ENCODE peak calls at places on chromosomes 16 and 17, in seven cellular contexts. F is ovary, L is mesenchymal stem cell, V is AG10803, N is SK-N-SH, E is fibroblast of the aortic adventitia, P is cardiac fibroblast. Q is an unnamed sample.

GRCh38 chr17:2030779-2031163 is 818 bp downstream of the DPH1 start:
- DNase-seq in P (peak; percentile 92), L (no peak), V (peak; percentile 90), N (no peak), E (peak; percentile 91), F (no peak), Q (no peak)

GRCh38 chr16:77171750-77172635 is 19.0 kb upstream of the MON1B start:
- DNase-seq in E (peak; percentile 76), V (peak; percentile 59), F (no peak), P (peak; percentile 74), L (peak; percentile 62), N (peak; percentile 47), Q (peak; percentile 15)

GRCh38 chr17:64196626-64197025 is 66.4 kb downstream of the TEX2 start:
- DNase-seq in P (peak; percentile 92), L (peak; percentile 52), V (peak; percentile 89), F (no peak), E (peak; percentile 76), N (no peak), Q (peak; percentile 45)

GRCh38 chr16:76780556-76780955 is 410.4 kb upstream of the MON1B start:
- DNase-seq in F (no peak), E (no peak), V (no peak), P (no peak), N (no peak), L (no peak), Q (peak; percentile 11)

GRCh38 chr17:56902350-56902749 is 11.5 kb downstream of the TRIM25 start:
- DNase-seq in L (no peak), P (peak; percentile 53), V (peak; percentile 77), E (peak; percentile 30), N (no peak), F (no peak), Q (peak; percentile 32)

GRCh38 chr17:15651583-15652110 is 32.1 kb upstream of the FBXW10B start:
- DNase-seq in P (peak; percentile 97), N (peak; percentile 85), F (peak; percentile 84), E (peak; percentile 97), V (peak; percentile 99), L (peak; percentile 99), Q (peak; percentile 97)

GRCh38 chr16:66894948-66895696 is 14.8 kb downstream of the PDP2 start:
- DNase-seq in L (peak; percentile 83), V (peak; percentile 71), E (peak; percentile 83), P (peak; percentile 84), N (peak; percentile 76), F (peak; percentile 81), Q (no peak)

GRCh38 chr17:14738652-14738988 is 437.7 kb downstream of the HS3ST3B1 start:
- DNase-seq in F (no peak), L (no peak), V (no peak), N (no peak), P (no peak), E (no peak), Q (no peak)

GRCh38 chr17:14014647-14015046 is 54.7 kb upstream of the COX10 start:
- DNase-seq in P (peak; percentile 15), N (no peak), F (no peak), E (peak; percentile 42), L (no peak), V (peak; percentile 13), Q (no peak)

GRCh38 chr17:74217036-74217725 is 3.8 kb downstream of the TTYH2 start:
- DNase-seq in L (no peak), F (no peak), V (no peak), P (no peak), N (no peak), E (no peak), Q (no peak)

GRCh38 chr16:27826081-27826892 is 237.2 kb downstream of the GSG1L start:
- DNase-seq in P (no peak), V (no peak), L (no peak), E (no peak), N (no peak), F (no peak), Q (no peak)

DNA sequence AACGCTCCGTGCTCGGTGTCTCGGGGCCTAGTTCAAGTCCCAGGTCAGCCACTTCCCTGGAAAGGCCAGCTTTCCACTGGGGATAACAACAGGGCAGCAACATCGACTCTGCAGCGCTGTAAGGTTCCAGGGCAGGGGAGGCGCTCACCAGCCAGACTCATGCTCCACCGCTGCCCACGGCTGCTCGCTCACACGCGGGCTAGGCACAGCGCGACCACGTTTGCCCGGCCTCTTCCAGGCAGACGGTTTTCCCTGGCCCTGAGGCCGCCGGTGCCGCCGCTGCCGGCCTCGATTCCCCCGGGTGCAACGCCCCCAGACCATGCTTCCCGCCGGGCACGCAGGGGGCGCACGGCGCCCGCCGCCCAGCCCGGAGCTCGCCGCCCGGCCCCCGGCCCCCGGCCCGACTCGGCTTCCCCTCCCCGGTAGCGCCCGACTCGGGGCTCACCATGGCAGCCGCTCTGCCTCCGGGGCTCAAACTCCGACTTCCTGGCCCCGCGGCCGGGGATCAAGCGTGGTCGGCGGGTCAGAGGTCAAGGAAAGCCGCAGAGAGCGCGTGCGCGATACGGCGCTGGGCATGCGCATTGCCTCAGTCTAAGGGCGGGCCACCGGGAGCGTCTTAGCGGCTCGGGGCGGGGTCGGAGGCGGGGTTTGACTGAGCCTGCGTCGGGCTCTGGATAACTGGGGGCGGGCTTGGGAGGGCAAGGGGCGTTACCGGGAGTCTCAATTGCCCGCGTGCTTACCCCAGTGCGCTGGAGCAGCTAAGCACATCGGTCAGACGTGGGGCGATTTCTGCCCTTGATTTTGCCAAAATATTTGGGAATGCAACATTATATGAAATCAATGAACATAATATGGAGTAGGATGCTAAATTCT is at the start of gene PAM16:
- DNase-seq in L (peak; percentile 93), N (peak; percentile 99), F (peak; percentile 96), V (peak; percentile 91), E (peak; percentile 91), P (peak; percentile 96), Q (peak; percentile 80)
- H3K4me3 ChIP-seq in L (peak within 1 kb of the TSS; percentile 98), N (peak within 1 kb of the TSS; percentile 67), F (peak within 1 kb of the TSS; percentile 82), V (peak within 1 kb of the TSS; percentile 72), E (peak within 1 kb of the TSS; percentile 89), P (peak within 1 kb of the TSS; percentile 88), Q (peak within 1 kb of the TSS; percentile 76)

DNA sequence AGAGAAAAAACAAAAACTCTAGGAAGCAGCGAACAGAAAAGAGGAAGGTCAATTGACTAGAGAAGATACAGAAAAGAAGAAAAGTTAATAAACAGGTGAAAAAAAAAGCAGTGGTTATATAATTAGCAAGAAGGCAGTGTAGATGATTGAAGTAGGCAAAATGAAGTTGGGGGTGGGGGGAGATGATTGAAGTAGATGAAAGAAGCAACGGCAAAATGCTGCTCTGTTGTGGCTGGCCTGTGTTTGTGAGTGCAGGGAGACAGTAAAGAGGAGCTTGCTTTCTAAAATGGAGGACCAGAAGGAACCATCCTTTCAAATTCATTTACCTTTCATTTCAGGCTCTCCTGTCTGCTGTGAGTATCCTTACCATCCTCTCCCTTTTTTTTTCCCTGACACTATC is 3.6 kb downstream of the EVI2B start:
- DNase-seq in L (no peak), V (no peak), P (no peak), N (no peak), E (no peak), F (no peak), Q (no peak)
- H3K4me3 ChIP-seq in L (no peak overlapping the region), V (no peak overlapping the region), P (no peak overlapping the region), N (no peak overlapping the region), E (no peak overlapping the region), F (no peak overlapping the region), Q (no peak overlapping the region)

GRCh38 chr16:87686697-87687570 is 78.9 kb downstream of the KLHDC4 start:
- DNase-seq in F (no peak), E (peak; percentile 35), V (peak; percentile 29), N (no peak), P (peak; percentile 8), L (no peak), Q (no peak)
- H3K4me3 ChIP-seq in F (no peak overlapping the region), E (no peak overlapping the region), V (no peak overlapping the region), N (no peak overlapping the region), P (no peak overlapping the region), L (no peak overlapping the region), Q (no peak overlapping the region)

GRCh38 chr16:19882641-19883040 is 2.0 kb downstream of the GPRC5B start:
- DNase-seq in L (no peak), P (no peak), E (no peak), N (no peak), V (no peak), F (no peak), Q (no peak)
- H3K4me3 ChIP-seq in L (peak overlapping the region; percentile 79), P (peak overlapping the region; percentile 69), E (peak overlapping the region; percentile 85), N (no peak overlapping the region), V (no peak overlapping the region), F (peak overlapping the region; percentile 62), Q (no peak overlapping the region)

GRCh38 chr16:4318171-4318910 is 2.5 kb downstream of the GLIS2 start:
- DNase-seq in L (no peak), P (peak; percentile 36), V (no peak), E (peak; percentile 63), N (no peak), F (no peak), Q (no peak)

GRCh38 chr16:4316732-4317461 is 1.0 kb downstream of the GLIS2 start:
- DNase-seq in F (peak; percentile 62), E (peak; percentile 79), L (no peak), N (peak; percentile 74), V (no peak), P (peak; percentile 63), Q (no peak)

GRCh38 chr16:4319454-4319853 is 3.6 kb downstream of the GLIS2 start:
- DNase-seq in E (no peak), P (no peak), N (no peak), L (no peak), V (no peak), F (peak; percentile 64), Q (no peak)

GRCh38 chr16:4316103-4316731 is 350 bp downstream of the GLIS2 start:
- DNase-seq in P (peak; percentile 21), V (no peak), E (no peak), L (peak; percentile 50), F (peak; percentile 31), N (peak; percentile 78), Q (no peak)

DNA sequence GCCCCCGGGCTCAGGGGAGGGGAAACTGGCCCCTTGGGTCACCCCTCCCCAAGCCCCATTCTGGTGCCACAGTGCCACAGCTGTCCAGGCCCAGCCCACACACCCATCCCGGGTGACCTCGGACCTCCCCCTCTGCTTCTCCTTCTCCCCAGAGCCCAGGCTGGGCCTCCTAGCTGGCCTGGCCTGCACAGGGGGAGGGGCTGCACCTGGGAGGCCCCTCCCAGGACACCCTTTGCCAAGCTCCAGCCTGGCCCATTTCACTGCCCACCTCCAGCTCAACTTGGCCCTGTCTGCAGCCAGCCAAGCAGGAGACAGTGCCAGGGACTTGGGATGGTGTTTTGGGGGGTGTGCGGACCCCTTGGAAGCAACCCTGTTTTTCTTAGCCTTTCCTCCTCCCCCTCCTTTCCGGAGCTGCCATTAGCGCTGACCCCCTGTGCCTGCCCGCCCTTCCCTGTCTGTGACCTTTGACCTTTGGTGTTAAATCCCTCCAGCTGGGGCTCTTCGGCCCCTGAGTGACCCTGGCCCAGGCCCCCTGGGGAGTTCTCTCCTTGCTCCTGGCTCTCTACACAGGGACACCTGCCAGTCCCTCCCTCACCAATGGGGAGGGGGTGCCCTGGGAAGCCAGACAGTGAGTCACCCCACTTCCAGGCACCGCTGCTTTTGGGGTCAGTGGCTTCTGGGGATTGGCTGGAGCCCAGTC is 1.8 kb downstream of the GLIS2 start:
- DNase-seq in V (no peak), N (no peak), F (peak; percentile 77), L (peak; percentile 68), P (peak; percentile 74), E (peak; percentile 62), Q (no peak)
- H3K4me3 ChIP-seq in V (peak overlapping the region; percentile 84), N (peak overlapping the region; percentile 81), F (peak overlapping the region; percentile 58), L (peak overlapping the region; percentile 89), P (peak overlapping the region; percentile 80), E (peak overlapping the region; percentile 86), Q (peak overlapping the region; percentile 78)

DNA sequence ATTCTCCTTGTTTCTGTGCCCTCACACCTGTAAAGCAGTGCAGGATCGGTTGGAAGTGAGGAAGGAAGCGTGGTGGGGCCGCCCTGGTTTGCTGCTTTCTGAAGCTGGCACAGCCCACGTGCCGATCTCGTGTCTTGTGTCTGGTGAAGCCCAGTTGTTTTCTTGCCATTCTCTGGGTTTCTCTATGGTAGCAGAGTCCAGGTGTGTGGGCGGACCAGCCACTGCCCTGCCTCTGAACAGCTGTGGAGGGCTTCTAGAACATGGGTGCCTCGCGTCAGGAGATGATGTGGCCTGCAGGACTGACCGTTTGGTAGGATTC is 3.8 kb downstream of the ACSF3 start:
- DNase-seq in N (no peak), E (no peak), V (no peak), L (no peak), P (no peak), F (no peak), Q (no peak)
- H3K4me3 ChIP-seq in N (no peak overlapping the region), E (no peak overlapping the region), V (no peak overlapping the region), L (no peak overlapping the region), P (no peak overlapping the region), F (no peak overlapping the region), Q (no peak overlapping the region)

Q was measured in skeletal muscle cell.